ENCODE peak calls at places on chromosomes 4 and X, in six cellular contexts. X, J, N, Z, M and L are unnamed samples.

GRCh38 chr4:183987987-183988392 is 82.9 kb downstream of the STOX2 start:
- DNase-seq in N (peak; percentile 54), J (peak; percentile 61), X (no peak), Z (no peak), M (no peak), L (no peak)

GRCh38 chr4:24105183-24106039 is 215.6 kb upstream of the PPARGC1A start:
- DNase-seq in X (no peak), N (no peak), J (no peak), M (no peak), Z (no peak), L (no peak)

GRCh38 chr4:40323866-40324265 is 11.3 kb upstream of the CHRNA9 start:
- DNase-seq in M (no peak), J (no peak), N (no peak), X (no peak), Z (no peak), L (no peak)

GRCh38 chr4:120132935-120133334 is 66.3 kb upstream of the MAD2L1 start:
- DNase-seq in M (no peak), Z (no peak), J (no peak), X (no peak), N (no peak), L (no peak)

GRCh38 chrX:7086384-7086783 is 61.1 kb upstream of the STS start:
- DNase-seq in J (no peak), X (no peak), N (no peak), Z (no peak), M (no peak), L (no peak)

GRCh38 chr4:4415107-4415805 is 28.4 kb downstream of the NSG1 start:
- DNase-seq in J (no peak), X (peak; percentile 56), M (no peak), Z (no peak), N (no peak), L (peak; percentile 56)

GRCh38 chr4:111934294-111934693 is 211.0 kb upstream of the FAM241A start:
- DNase-seq in J (no peak), X (no peak), M (no peak), N (no peak), Z (no peak), L (no peak)

GRCh38 chr4:150950657-150951056 is 64.4 kb downstream of the LRBA start:
- DNase-seq in M (no peak), X (no peak), J (no peak), Z (no peak), N (no peak), L (no peak)

GRCh38 chr4:158074851-158075250 is 98.0 kb downstream of the GASK1B start:
- DNase-seq in N (no peak), X (no peak), J (no peak), Z (no peak), M (no peak), L (no peak)

GRCh38 chrX:146224442-146224841 is 406.8 kb downstream of the SLITRK2 start:
- DNase-seq in J (no peak), N (no peak), M (no peak), Z (no peak), X (no peak), L (no peak)

GRCh38 chrX:110462957-110463356 is 104.3 kb downstream of the RTL9 start:
- DNase-seq in N (no peak), X (no peak), J (no peak), M (no peak), Z (no peak), L (no peak)

GRCh38 chrX:103404225-103405008 is 28.1 kb downstream of the BEX3 start:
- DNase-seq in J (peak; percentile 69), X (peak; percentile 69), Z (no peak), M (peak; percentile 48), N (peak; percentile 91), L (no peak)

GRCh38 chr4:531076-531475 is 32.1 kb downstream of the PIGG start:
- DNase-seq in N (no peak), M (no peak), Z (no peak), J (no peak), X (no peak), L (peak; percentile 58)

GRCh38 chr4:147788791-147789190 is 56.9 kb downstream of the ARHGAP10 start:
- DNase-seq in X (no peak), N (no peak), M (no peak), Z (no peak), J (no peak), L (no peak)

GRCh38 chr4:8439914-8440490 is 521 bp downstream of the ACOX3 start:
- DNase-seq in N (no peak), J (no peak), Z (no peak), X (no peak), M (no peak), L (no peak)

GRCh38 chr4:124478518-124478917 is 234.0 kb downstream of the ANKRD50 start:
- DNase-seq in Z (no peak), N (no peak), J (no peak), M (no peak), X (no peak), L (no peak)

GRCh38 chr4:164952551-164952950 is 24.9 kb downstream of the TRIM61 start:
- DNase-seq in X (no peak), M (no peak), N (no peak), J (no peak), Z (no peak), L (no peak)

GRCh38 chr4:157217708-157218107 is 2.8 kb upstream of the GRIA2 start:
- DNase-seq in N (no peak), M (no peak), J (no peak), X (no peak), Z (no peak), L (no peak)

GRCh38 chrX:40471965-40472648 is 108.7 kb upstream of the ATP6AP2 start:
- DNase-seq in Z (peak; percentile 53), X (peak; percentile 60), J (peak; percentile 42), M (no peak), N (peak; percentile 43), L (no peak)

GRCh38 chrX:112270991-112271390 is 188.4 kb upstream of the TRPC5 start:
- DNase-seq in N (no peak), M (no peak), J (no peak), Z (no peak), X (no peak), L (no peak)

GRCh38 chr4:38082424-38083374 is 122.5 kb downstream of the PTTG2 start:
- DNase-seq in X (no peak), M (no peak), Z (no peak), N (no peak), J (no peak), L (no peak)
- H3K4me1 ChIP-seq in X (peaks cover 5% of the 10 kb centered on the region), M (no peaks in the 10 kb centered on the region), Z (no peaks in the 10 kb centered on the region), N (peaks cover 5% of the 10 kb centered on the region), J (peaks cover 32% of the 10 kb centered on the region), L (peaks cover 22% of the 10 kb centered on the region)

GRCh38 chrX:24838624-24839023 is 144.9 kb downstream of the POLA1 start:
- DNase-seq in Z (no peak), M (no peak), J (no peak), N (no peak), X (no peak), L (no peak)

GRCh38 chrX:24833695-24834094 is 140.0 kb downstream of the POLA1 start:
- DNase-seq in X (no peak), Z (no peak), M (no peak), N (no peak), J (no peak), L (no peak)

GRCh38 chrX:24842486-24842885 is 148.8 kb downstream of the POLA1 start:
- DNase-seq in M (no peak), J (peak; percentile 34), X (no peak), N (no peak), Z (no peak), L (no peak)

GRCh38 chrX:24837966-24838365 is 144.2 kb downstream of the POLA1 start:
- DNase-seq in X (no peak), Z (no peak), J (no peak), N (no peak), M (no peak), L (no peak)

DNA sequence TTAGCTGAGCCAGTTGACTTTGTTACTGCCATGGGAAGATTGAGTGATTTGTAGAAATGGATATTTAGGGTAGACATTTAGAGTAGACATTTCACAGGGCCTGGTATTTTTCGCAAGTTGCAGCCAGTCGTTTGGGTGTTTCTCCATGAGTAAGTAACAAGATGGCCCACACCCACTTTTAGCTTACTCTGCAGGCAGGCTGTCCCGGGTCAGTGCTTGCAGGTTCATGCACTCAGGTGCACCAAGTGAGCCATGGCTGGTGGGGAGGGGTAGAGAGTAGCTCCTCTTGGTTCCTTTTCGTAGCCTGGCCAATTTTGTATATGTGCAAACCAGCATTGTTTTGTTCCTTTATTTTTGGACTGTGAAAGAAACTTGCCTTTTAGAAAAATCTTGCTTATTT is 145.6 kb downstream of the POLA1 start:
- DNase-seq in N (no peak), X (no peak), J (peak; percentile 27), M (no peak), Z (no peak), L (no peak)
- H3K9me3 ChIP-seq in N (no peaks in the 10 kb centered on the region), X (no peaks in the 10 kb centered on the region), J (no peaks in the 10 kb centered on the region), M (no peaks in the 10 kb centered on the region), Z (no peaks in the 10 kb centered on the region), L (no peaks in the 10 kb centered on the region)

DNA sequence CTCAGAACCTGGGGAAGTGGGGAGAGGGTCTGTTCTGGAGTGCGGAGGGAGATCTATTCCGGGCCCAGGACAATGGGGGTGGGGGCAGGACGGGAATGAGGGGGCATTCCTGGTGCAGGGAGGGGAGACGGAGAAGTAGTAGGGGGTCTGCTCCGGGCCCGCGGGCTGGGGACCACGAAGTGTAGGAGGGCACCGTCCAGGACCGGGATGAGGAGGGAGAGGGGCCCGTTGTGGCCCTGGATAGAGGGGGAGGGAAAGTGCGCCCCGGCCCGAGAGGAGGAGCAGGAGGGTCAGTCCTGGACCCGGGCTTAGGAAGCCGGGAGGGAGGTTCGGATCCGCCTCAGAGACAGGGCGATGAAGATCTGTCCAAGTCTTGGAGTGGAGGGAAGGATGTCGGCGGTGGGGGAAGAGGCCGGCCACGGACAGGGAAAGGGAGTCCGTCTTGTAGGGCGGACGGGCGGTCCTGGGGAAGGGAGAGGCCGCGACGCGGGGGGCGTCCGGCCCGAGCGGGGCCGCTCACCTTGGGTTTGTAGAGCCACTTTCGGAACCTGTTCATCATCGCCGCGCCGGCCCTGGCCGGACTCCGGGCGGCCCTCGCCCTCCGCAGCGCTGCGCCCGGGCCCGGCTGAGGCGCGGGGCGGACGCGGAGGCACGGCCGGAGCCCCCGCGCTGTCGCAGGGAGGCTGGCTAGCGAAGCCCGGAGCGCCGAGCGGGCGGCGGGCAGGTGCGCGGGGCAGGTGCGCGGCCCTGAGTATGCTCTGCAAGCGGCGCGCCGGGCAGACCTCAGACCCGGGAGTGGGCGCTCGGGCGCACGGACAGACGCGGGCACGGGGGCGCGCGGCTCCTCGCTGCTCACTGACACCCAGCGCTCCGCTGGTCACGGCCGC is at the start of gene ZFYVE28:
- DNase-seq in M (peak; percentile 42), J (peak; percentile 54), N (no peak), Z (peak; percentile 56), X (peak; percentile 76), L (peak; percentile 86)
- H3K4me1 ChIP-seq in M (peaks cover 7% of the 10 kb centered on the region), J (peaks cover 10% of the 10 kb centered on the region), N (peaks cover 12% of the 10 kb centered on the region), Z (peaks cover 52% of the 10 kb centered on the region), X (peaks cover 20% of the 10 kb centered on the region), L (peaks cover 56% of the 10 kb centered on the region)

DNA sequence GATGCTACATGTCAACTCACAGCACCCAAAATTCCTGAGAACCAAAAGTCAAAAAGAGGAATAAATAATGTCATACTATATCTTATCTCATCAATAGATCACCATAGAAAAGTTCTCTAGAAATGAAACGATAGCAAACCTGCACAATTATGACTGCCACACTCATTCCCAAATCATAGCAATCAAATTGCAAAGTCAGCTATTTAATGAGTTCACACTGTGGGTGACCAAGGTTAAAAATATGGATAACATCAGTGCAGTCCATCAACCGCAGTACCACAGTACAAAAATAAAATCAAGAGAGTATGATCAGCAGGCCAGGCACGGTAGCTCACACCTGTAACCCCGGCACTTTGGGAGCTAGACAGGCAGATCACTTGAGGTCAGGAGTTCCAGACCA is 62.3 kb downstream of the ATRX start:
- DNase-seq in X (no peak), Z (no peak), J (no peak), N (no peak), M (no peak), L (no peak)
- H3K9me3 ChIP-seq in X (no peaks in the 10 kb centered on the region), Z (no peaks in the 10 kb centered on the region), J (no peaks in the 10 kb centered on the region), N (no peaks in the 10 kb centered on the region), M (no peaks in the 10 kb centered on the region), L (peaks cover 14% of the 10 kb centered on the region)

GRCh38 chrX:257681-258289 is 23.4 kb upstream of the PLCXD1 start:
- DNase-seq in Z (no peak), X (peak; percentile 57), J (no peak), N (no peak), M (no peak), L (peak; percentile 67)
- H3K4me1 ChIP-seq in Z (no peaks in the 10 kb centered on the region), X (peaks cover 4% of the 10 kb centered on the region), J (peaks cover 3% of the 10 kb centered on the region), N (peaks cover 9% of the 10 kb centered on the region), M (peaks cover 18% of the 10 kb centered on the region), L (peaks cover 29% of the 10 kb centered on the region)